ENCODE peak calls at places on chromosomes 7 and 10, in five cellular contexts. L is colonic mucosa, D is pancreas, Y is GM13976, M is cardiac fibroblast. X is an unnamed sample.

GRCh38 chr7:116500071-116500853 is 724 bp downstream of the CAV2 start:
- DNase-seq in L (peak), D (peak), Y (peak), M (peak), X (peak)

GRCh38 chr10:77479586-77479985 is 158.0 kb downstream of the KCNMA1 start:
- DNase-seq in L (no peak), D (no peak), Y (no peak), M (no peak), X (no peak)

GRCh38 chr10:70445718-70446485 is 4.4 kb upstream of the NODAL start:
- DNase-seq in L (no peak), D (no peak), Y (no peak), M (peak), X (no peak)

GRCh38 chr7:20329389-20330175 is 1.1 kb upstream of the ITGB8 start:
- DNase-seq in L (peak), D (peak), Y (peak), M (peak), X (peak)

GRCh38 chr10:119878524-119878923 is 5.9 kb upstream of the MCMBP start:
- DNase-seq in L (no peak), D (no peak), Y (no peak), M (no peak), X (no peak)

GRCh38 chr10:20986049-20986448 is 88.9 kb upstream of the NEBL start:
- DNase-seq in L (peak), D (no peak), Y (no peak), M (peak), X (no peak)

GRCh38 chr7:157442456-157442855 is 105.7 kb downstream of the DNAJB6 start:
- DNase-seq in L (no peak), D (peak), Y (no peak), M (no peak), X (no peak)

GRCh38 chr10:70832852-70833542 is 17.2 kb downstream of the SGPL1 start:
- DNase-seq in L (no peak), D (no peak), Y (no peak), M (peak), X (no peak)

GRCh38 chr10:30502266-30503058 is 68.5 kb downstream of the MAP3K8 start:
- DNase-seq in L (no peak), D (no peak), Y (peak), M (peak), X (peak)

GRCh38 chr10:130804778-130805634 is 506.5 kb downstream of the TCERG1L start:
- DNase-seq in L (no peak), D (peak), Y (no peak), M (no peak), X (no peak)

GRCh38 chr10:23516530-23516929 is 77.7 kb downstream of the OTUD1 start:
- DNase-seq in L (no peak), D (no peak), Y (no peak), M (peak), X (no peak)

GRCh38 chr7:87479951-87480350 is 4.5 kb upstream of the ABCB4 start:
- DNase-seq in L (no peak), D (no peak), Y (no peak), M (no peak), X (no peak)

GRCh38 chr10:110547139-110547761 is 20.2 kb upstream of the SMC3 start:
- DNase-seq in L (no peak), D (no peak), Y (peak), M (peak), X (no peak)

GRCh38 chr7:158827411-158828342 is 1.6 kb downstream of the ESYT2 start:
- DNase-seq in L (no peak), D (no peak), Y (peak), M (peak), X (peak)

GRCh38 chr7:67484244-67484751 is 487.7 kb downstream of the TYW1 start:
- DNase-seq in L (peak), D (peak), Y (peak), M (peak), X (peak)

GRCh38 chr7:128835790-128836641 is 5.8 kb downstream of the FLNC start:
- DNase-seq in L (no peak), D (peak), Y (peak), M (peak), X (no peak)

GRCh38 chr7:152382244-152382643 is 53.6 kb downstream of the KMT2C start:
- DNase-seq in L (no peak), D (no peak), Y (no peak), M (no peak), X (peak)

GRCh38 chr7:2873146-2873545 is 29.0 kb upstream of the GNA12 start:
- DNase-seq in L (no peak), D (no peak), Y (no peak), M (peak), X (no peak)

GRCh38 chr10:20289055-20289454 is 472.8 kb downstream of the PLXDC2 start:
- DNase-seq in L (no peak), D (no peak), Y (no peak), M (no peak), X (no peak)

GRCh38 chr7:37385787-37386186 is 62.9 kb downstream of the ELMO1 start:
- DNase-seq in L (no peak), D (no peak), Y (no peak), M (no peak), X (no peak)

GRCh38 chr10:7956508-7956907 is 98.0 kb upstream of the GATA3 start:
- DNase-seq in L (no peak), D (no peak), Y (peak), M (peak), X (no peak)

GRCh38 chr10:88525371-88526079 is 57.6 kb downstream of the RNLS start:
- DNase-seq in L (peak), D (no peak), Y (no peak), M (peak), X (no peak)

GRCh38 chr10:60901561-60902235 is 42.3 kb downstream of the RHOBTB1 start:
- DNase-seq in L (no peak), D (no peak), Y (no peak), M (no peak), X (no peak)

GRCh38 chr10:119658274-119658673 is 7.1 kb downstream of the BAG3 start:
- DNase-seq in L (peak), D (peak), Y (no peak), M (peak), X (no peak)

GRCh38 chr10:133257489-133258065 is 19.1 kb downstream of the ADAM8 start:
- DNase-seq in L (peak), D (peak), Y (no peak), M (peak), X (peak)

GRCh38 chr10:79098596-79099015 is 29.8 kb downstream of the ZMIZ1 start:
- DNase-seq in L (no peak), D (no peak), Y (peak), M (no peak), X (no peak)

GRCh38 chr10:11335167-11335652 is 276.2 kb downstream of the USP6NL start:
- DNase-seq in L (no peak), D (no peak), Y (no peak), M (peak), X (no peak)

GRCh38 chr10:50316695-50317648 is 65.7 kb upstream of the ASAH2 start:
- DNase-seq in L (no peak), D (no peak), Y (no peak), M (no peak), X (no peak)

GRCh38 chr7:3063016-3063753 is 19.5 kb upstream of the CARD11 start:
- DNase-seq in L (no peak), D (peak), Y (peak), M (no peak), X (peak)

GRCh38 chr10:65931291-65932080 is 994.4 kb upstream of the LRRTM3 start:
- DNase-seq in L (no peak), D (no peak), Y (no peak), M (no peak), X (no peak)

GRCh38 chr7:141915565-141915964 is 634 bp upstream of the OR9A4 start:
- DNase-seq in L (peak), D (peak), Y (no peak), M (no peak), X (no peak)

GRCh38 chr10:114045071-114045737 is 1.5 kb downstream of the ADRB1 start:
- DNase-seq in L (peak), D (peak), Y (peak), M (no peak), X (peak)

GRCh38 chr10:129522041-129522585 is 55.1 kb downstream of the MGMT start:
- DNase-seq in L (no peak), D (no peak), Y (no peak), M (no peak), X (no peak)

GRCh38 chr10:89382757-89383156 is 4.9 kb downstream of the IFIT1B start:
- DNase-seq in L (no peak), D (no peak), Y (no peak), M (no peak), X (no peak)

GRCh38 chr10:3467052-3467906 is 294.7 kb upstream of the PITRM1 start:
- DNase-seq in L (peak), D (peak), Y (no peak), M (peak), X (no peak)

GRCh38 chr7:125934965-125935364 is 1005.3 kb upstream of the POT1 start:
- DNase-seq in L (no peak), D (no peak), Y (no peak), M (no peak), X (no peak)

DNA sequence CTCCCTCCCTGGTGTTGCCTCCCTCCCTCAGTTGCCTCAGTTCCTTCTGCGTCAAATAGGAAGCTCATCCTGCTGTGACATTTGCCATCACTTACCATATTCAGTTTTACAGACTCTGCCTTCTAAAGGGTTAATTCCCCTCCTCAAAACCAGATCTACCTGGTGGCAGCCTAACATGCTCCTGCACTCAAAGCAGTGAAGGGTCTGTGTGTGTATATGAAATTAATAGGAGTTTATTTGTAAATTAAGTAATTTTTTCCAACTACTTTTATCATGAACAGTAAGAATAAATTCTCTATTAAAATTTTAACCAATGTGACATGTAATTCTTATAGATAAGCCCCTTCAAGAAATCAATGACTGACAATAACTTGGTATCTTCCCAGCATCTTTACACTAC is 158.6 kb upstream of the INSYN2A start:
- DNase-seq in L (no peak), D (no peak), Y (no peak), M (peak), X (no peak)
- TF ChIP-seq CTCF in L (no peak), D (no peak), Y (no peak), M (peak), X (no peak)

DNA sequence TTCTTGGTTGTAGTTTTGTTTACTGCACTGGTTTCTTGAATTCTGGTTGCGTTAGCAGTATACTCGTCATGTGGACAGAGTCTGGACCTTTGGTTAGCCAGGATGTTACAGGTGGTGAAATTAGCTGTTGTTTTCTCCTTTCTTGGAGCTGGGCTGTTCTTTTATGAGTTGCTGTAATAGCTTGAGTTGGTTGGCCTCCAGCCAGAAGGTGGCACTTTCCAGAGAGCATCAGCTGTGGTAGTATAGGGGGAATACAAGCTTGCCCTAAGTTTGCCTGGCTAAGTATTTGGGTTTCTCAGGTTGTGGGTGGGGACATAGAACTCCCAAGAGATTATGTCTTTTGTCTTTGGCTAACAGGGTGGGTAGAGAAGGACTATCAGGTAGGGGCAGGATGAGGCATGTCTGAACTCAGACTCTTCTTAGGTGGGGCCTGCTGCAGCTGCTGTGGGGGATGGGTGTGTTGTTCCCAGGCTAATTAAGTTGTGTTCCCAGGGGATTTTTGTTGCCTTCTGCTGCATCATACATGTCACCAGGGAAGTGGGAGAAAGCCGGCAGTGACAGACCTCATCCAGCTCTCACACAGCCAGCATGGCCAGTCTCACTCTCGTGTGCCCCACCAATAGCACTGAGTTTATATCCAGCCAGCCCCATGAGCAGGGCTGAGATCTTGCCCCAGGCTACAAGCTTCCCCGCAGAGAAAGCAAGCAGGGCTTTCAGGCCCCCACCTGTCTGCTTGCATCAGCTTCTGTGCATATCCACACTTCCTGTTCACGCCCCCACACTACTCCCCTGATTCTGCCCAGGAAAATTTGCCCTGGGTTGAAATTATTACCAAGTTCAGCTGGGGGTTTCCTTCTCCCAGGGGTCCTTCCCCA is 246.8 kb upstream of the TPK1 start:
- DNase-seq in L (no peak), D (no peak), Y (no peak), M (no peak), X (no peak)
- TF ChIP-seq CTCF in L (no peak), D (no peak), Y (no peak), M (no peak), X (no peak)

GRCh38 chr7:45408407-45408737 is 165.8 kb upstream of the ADCY1 start:
- DNase-seq in L (no peak), D (no peak), Y (no peak), M (no peak), X (no peak)
- TF ChIP-seq CTCF in L (no peak), D (no peak), Y (no peak), M (no peak), X (no peak)

DNA sequence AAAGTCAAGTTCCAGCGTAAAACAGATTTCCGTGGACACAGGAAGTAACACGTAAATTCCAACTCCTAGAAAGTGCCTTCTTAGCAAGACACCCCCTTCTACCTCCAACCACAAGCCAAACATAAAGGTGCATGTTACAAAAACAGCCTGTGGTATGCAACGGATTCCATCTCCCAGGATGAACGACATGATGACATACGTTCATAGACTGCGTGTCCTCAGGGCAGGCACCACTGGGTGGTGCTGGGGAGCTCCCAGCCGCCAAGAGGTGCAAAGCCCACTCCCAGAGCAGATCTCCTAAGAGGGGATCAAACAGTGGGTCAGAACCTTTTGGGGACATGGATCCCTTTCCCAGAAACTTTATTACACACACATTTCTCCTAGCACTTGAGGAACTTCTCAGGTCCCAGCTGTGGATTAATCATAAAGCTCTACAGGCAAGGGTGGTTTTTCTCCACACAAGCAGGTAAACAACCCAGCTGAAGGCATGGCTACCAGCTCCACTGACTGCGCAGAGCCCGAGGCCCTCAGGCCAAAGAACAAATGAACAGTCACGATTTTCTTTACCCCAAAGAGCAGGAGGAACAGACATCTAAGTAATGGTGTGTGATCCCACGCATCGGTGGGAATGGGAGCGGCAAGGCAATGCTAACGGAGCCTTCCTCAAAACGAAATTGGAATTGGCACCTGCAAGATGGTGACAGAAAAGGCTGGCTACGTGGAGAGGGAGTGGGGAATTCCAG is 13.8 kb downstream of the PSAP start:
- DNase-seq in L (no peak), D (no peak), Y (no peak), M (peak), X (peak)
- TF ChIP-seq CTCF in L (no peak), D (no peak), Y (peak), M (peak), X (peak)

GRCh38 chr10:105068497-105068896 is 427.4 kb downstream of the SORCS3 start:
- DNase-seq in L (no peak), D (no peak), Y (no peak), M (no peak), X (no peak)

GRCh38 chr10:105062881-105063280 is 421.8 kb downstream of the SORCS3 start:
- DNase-seq in L (no peak), D (no peak), Y (no peak), M (no peak), X (no peak)

DNA sequence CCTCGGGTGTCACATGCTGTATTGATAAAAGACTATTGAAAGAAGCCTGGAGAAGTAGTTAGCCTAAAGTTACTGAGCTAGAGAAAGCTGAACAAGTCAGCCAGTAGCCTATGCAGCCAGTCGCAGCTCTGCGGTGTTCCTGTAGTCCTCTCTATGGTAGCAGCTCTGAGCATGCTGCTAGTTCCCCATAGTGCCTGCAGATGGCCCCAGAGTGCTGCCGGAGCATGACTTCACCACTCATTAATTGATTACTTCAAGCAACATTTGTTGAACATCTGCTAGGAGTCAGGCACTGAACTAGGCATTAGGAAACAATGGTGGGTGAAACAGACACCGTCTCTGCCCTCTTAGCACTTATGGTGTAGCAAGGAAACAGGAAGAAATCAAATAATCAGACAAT is 422.7 kb downstream of the SORCS3 start:
- DNase-seq in L (peak), D (peak), Y (no peak), M (peak), X (peak)
- TF ChIP-seq CTCF in L (peak), D (peak), Y (peak), M (no peak), X (peak)

GRCh38 chr7:74025146-74025545 is 2.8 kb upstream of the ELN start:
- DNase-seq in L (no peak), D (no peak), Y (no peak), M (no peak), X (no peak)

GRCh38 chr7:74023786-74024185 is 4.2 kb upstream of the ELN start:
- DNase-seq in L (no peak), D (no peak), Y (no peak), M (no peak), X (no peak)

GRCh38 chr7:74022507-74022906 is 5.5 kb upstream of the ELN start:
- DNase-seq in L (no peak), D (no peak), Y (no peak), M (no peak), X (no peak)

GRCh38 chr7:74021546-74022320 is 6.2 kb upstream of the ELN start:
- DNase-seq in L (no peak), D (no peak), Y (no peak), M (no peak), X (no peak)

GRCh38 chr7:74023037-74023436 is 4.9 kb upstream of the ELN start:
- DNase-seq in L (no peak), D (no peak), Y (no peak), M (peak), X (no peak)
- TF ChIP-seq CTCF in L (no peak), D (no peak), Y (no peak), M (no peak), X (no peak)

DNA sequence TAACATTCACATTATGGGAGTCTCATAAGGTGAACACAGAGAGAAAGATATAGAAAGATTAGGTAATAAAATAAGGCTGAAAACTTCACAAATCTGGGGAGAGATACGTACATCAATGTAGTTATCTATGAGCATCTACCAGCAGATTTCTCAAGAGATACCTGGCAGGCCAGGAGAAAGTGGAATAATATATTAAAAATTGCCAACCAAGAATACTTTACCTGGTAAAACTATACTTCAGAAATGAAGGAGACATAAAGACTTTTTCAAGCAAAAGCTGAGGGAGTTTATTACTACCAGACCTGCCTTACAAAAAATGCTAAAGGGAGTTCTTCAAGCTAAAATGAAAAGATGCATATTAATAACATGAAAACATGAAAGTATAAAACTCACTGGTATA is 78.8 kb upstream of the COMTD1 start:
- DNase-seq in L (no peak), D (no peak), Y (no peak), M (no peak), X (no peak)
- TF ChIP-seq CTCF in L (no peak), D (no peak), Y (no peak), M (no peak), X (no peak)

GRCh38 chr10:37685741-37686683 is 171.4 kb downstream of the ZNF248 start:
- DNase-seq in L (no peak), D (no peak), Y (no peak), M (no peak), X (no peak)
- TF ChIP-seq CTCF in L (no peak), D (no peak), Y (no peak), M (no peak), X (no peak)

DNA sequence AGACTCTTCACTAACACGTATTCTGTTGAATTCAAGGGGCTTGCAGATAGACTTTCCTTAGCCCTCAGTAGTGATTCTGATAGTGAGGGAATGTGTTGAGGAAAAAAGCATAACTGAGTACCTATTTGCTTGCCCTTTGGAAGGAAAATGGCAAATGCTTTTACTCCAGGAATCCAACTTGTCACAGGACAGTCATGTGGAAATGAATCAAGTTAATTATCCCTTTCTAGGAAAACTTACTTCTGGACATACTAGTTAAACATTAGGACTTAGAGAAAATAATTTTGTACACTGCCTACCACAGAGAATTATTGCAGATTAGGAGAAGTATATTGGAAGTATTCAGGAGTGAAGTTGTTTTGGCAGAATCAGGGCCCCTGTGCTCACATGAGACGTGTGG is 148.9 kb upstream of the SLC13A1 start:
- DNase-seq in L (no peak), D (no peak), Y (no peak), M (no peak), X (no peak)
- TF ChIP-seq CTCF in L (no peak), D (no peak), Y (no peak), M (no peak), X (no peak)

X was measured in activated CD8-positive, alpha-beta T cell treated with anti-CD3 and anti-CD28 coated beads for 36 hours.